ENCODE peak calls at places on chromosomes 16 and 17, in nine cellular contexts. D, I, C, B, Z, O, P, K and S are unnamed samples.

GRCh38 chr16:23832882-23833281 is 2.9 kb upstream of the PRKCB start:
- DNase-seq in B (no peak), D (no peak), Z (no peak), O (no peak), P (no peak), I (no peak), K (no peak), C (no peak), S (no peak)

GRCh38 chr16:15671530-15672117 is 21.6 kb downstream of the NDE1 start:
- DNase-seq in Z (no peak), B (no peak), P (no peak), I (no peak), C (no peak), D (no peak), O (no peak), K (no peak), S (no peak)

GRCh38 chr17:68738044-68738443 is 136.9 kb upstream of the FAM20A start:
- DNase-seq in B (no peak), P (no peak), Z (no peak), C (no peak), I (no peak), K (no peak), D (no peak), O (no peak), S (no peak)

GRCh38 chr17:82613283-82614094 is 34.8 kb downstream of the WDR45B start:
- DNase-seq in O (no peak), B (peak), P (no peak), C (no peak), K (no peak), D (no peak), I (no peak), Z (no peak), S (no peak)

GRCh38 chr17:28342313-28342712 is 6.8 kb downstream of the TNFAIP1 start:
- DNase-seq in K (no peak), D (no peak), Z (no peak), B (no peak), C (no peak), P (no peak), O (no peak), I (no peak), S (no peak)

GRCh38 chr16:66207139-66207863 is 159.2 kb upstream of the CDH5 start:
- DNase-seq in B (no peak), D (no peak), C (peak), Z (no peak), I (no peak), P (no peak), O (no peak), K (no peak), S (no peak)

GRCh38 chr16:81671738-81672597 is 107.1 kb upstream of the PLCG2 start:
- DNase-seq in C (no peak), K (no peak), I (no peak), O (no peak), B (no peak), D (no peak), P (no peak), Z (no peak), S (no peak)

GRCh38 chr16:25107466-25107792 is 4.1 kb upstream of the LCMT1 start:
- DNase-seq in D (no peak), Z (no peak), P (no peak), B (peak), K (no peak), O (no peak), C (no peak), I (no peak), S (no peak)

GRCh38 chr17:16448490-16448889 is 33.1 kb downstream of the TRPV2 start:
- DNase-seq in P (no peak), Z (no peak), I (no peak), B (no peak), C (no peak), K (no peak), D (no peak), O (no peak), S (no peak)

GRCh38 chr17:73976676-73977521 is 226.6 kb upstream of the RPL38 start:
- DNase-seq in B (peak), P (no peak), Z (no peak), O (no peak), K (no peak), D (peak), C (no peak), I (no peak), S (no peak)

GRCh38 chr16:71854369-71854948 is 8.7 kb downstream of the ATXN1L start:
- DNase-seq in O (no peak), B (no peak), Z (no peak), D (no peak), P (no peak), C (no peak), I (no peak), K (no peak), S (no peak)

GRCh38 chr17:69672924-69673323 is 258.4 kb downstream of the MAP2K6 start:
- DNase-seq in B (no peak), Z (no peak), P (no peak), K (peak), D (no peak), O (peak), I (no peak), C (peak), S (peak)

GRCh38 chr17:37259030-37259735 is 116.6 kb upstream of the C17orf78 start:
- DNase-seq in O (peak), K (no peak), I (no peak), Z (no peak), C (peak), B (no peak), D (no peak), P (no peak), S (peak)

GRCh38 chr16:58022601-58023371 is 2.8 kb upstream of the MMP15 start:
- DNase-seq in P (no peak), C (peak), B (peak), Z (no peak), I (no peak), K (no peak), O (peak), D (no peak), S (no peak)

GRCh38 chr16:58638148-58639036 is 8.8 kb upstream of the CNOT1 start:
- DNase-seq in B (no peak), O (peak), C (peak), Z (peak), I (peak), P (peak), K (peak), D (peak), S (no peak)

GRCh38 chr17:41965694-41966375 is 760 bp upstream of the CNP start:
- DNase-seq in P (peak), D (peak), I (peak), B (peak), K (no peak), C (peak), Z (peak), O (peak), S (no peak)

GRCh38 chr17:2190014-2190413 is 113.6 kb downstream of the SMG6 start:
- DNase-seq in B (no peak), C (no peak), O (no peak), K (no peak), I (no peak), Z (no peak), D (no peak), P (peak), S (no peak)

GRCh38 chr16:30149250-30149885 is 26.3 kb upstream of the MAPK3 start:
- DNase-seq in D (no peak), K (no peak), P (no peak), O (no peak), Z (no peak), I (no peak), C (no peak), B (no peak), S (no peak)

GRCh38 chr16:16021988-16022682 is 72.7 kb downstream of the ABCC1 start:
- DNase-seq in P (peak), B (peak), K (peak), D (peak), O (peak), C (peak), I (no peak), Z (peak), S (peak)

GRCh38 chr17:49393491-49394255 is 21.0 kb downstream of the PHB1 start:
- DNase-seq in P (no peak), O (no peak), Z (no peak), B (no peak), K (no peak), I (no peak), C (no peak), D (no peak), S (no peak)

GRCh38 chr17:49845210-49845782 is 2.6 kb downstream of the TAC4 start:
- DNase-seq in C (no peak), B (no peak), O (no peak), I (no peak), P (no peak), K (no peak), D (no peak), Z (no peak), S (no peak)